ENCODE peak calls at places on chromosomes 12 and 14, in ten cellular contexts. One of them, this sample, is unnamed.

GRCh38 chr12:100733817-100734593 is 60.6 kb upstream of the ANO4 start:
- DNase-seq in small intestine: peak
- DNase-seq in activated CD4-positive, CD25-positive, alpha-beta regulatory T cell: no peak
- DNase-seq in right cardiac atrium: no peak
- DNase-seq in NCI-H1092: no peak
- DNase-seq in stimulated activated CD4-positive, alpha-beta T cell treated with anti-CD3 and anti-CD28 coated beads, Interleukin-1b, Interleukin-23, amount 100 ng/mL, for 48 hours: no peak
- DNase-seq in WERI-Rb-1: no peak
- DNase-seq in pancreas: no peak
- DNase-seq in A549: peak
- DNase-seq in T-helper 2 cell: no peak
- DNase-seq in this sample: peak

GRCh38 chr12:2974560-2974971 is 15.4 kb downstream of the TEAD4 start:
- DNase-seq in small intestine: no peak
- DNase-seq in activated CD4-positive, CD25-positive, alpha-beta regulatory T cell: no peak
- DNase-seq in right cardiac atrium: no peak
- DNase-seq in NCI-H1092: no peak
- DNase-seq in stimulated activated CD4-positive, alpha-beta T cell treated with anti-CD3 and anti-CD28 coated beads, Interleukin-1b, Interleukin-23, amount 100 ng/mL, for 48 hours: no peak
- DNase-seq in WERI-Rb-1: no peak
- DNase-seq in pancreas: no peak
- DNase-seq in A549: no peak
- DNase-seq in T-helper 2 cell: no peak
- DNase-seq in this sample: no peak

GRCh38 chr14:23632461-23633159 is 3.6 kb upstream of the DHRS2 start:
- DNase-seq in small intestine: no peak
- DNase-seq in activated CD4-positive, CD25-positive, alpha-beta regulatory T cell: no peak
- DNase-seq in right cardiac atrium: no peak
- DNase-seq in NCI-H1092: no peak
- DNase-seq in stimulated activated CD4-positive, alpha-beta T cell treated with anti-CD3 and anti-CD28 coated beads, Interleukin-1b, Interleukin-23, amount 100 ng/mL, for 48 hours: no peak
- DNase-seq in WERI-Rb-1: no peak
- DNase-seq in pancreas: no peak
- DNase-seq in A549: no peak
- DNase-seq in T-helper 2 cell: no peak
- DNase-seq in this sample: no peak

GRCh38 chr14:99688210-99688581 is 4.1 kb downstream of the CYP46A1 start:
- DNase-seq in small intestine: no peak
- DNase-seq in activated CD4-positive, CD25-positive, alpha-beta regulatory T cell: no peak
- DNase-seq in right cardiac atrium: no peak
- DNase-seq in NCI-H1092: no peak
- DNase-seq in stimulated activated CD4-positive, alpha-beta T cell treated with anti-CD3 and anti-CD28 coated beads, Interleukin-1b, Interleukin-23, amount 100 ng/mL, for 48 hours: no peak
- DNase-seq in WERI-Rb-1: no peak
- DNase-seq in pancreas: no peak
- DNase-seq in A549: no peak
- DNase-seq in T-helper 2 cell: no peak
- DNase-seq in this sample: no peak

GRCh38 chr14:99168330-99168729 is 103.7 kb downstream of the BCL11B start:
- DNase-seq in small intestine: no peak
- DNase-seq in activated CD4-positive, CD25-positive, alpha-beta regulatory T cell: no peak
- DNase-seq in right cardiac atrium: no peak
- DNase-seq in NCI-H1092: no peak
- DNase-seq in stimulated activated CD4-positive, alpha-beta T cell treated with anti-CD3 and anti-CD28 coated beads, Interleukin-1b, Interleukin-23, amount 100 ng/mL, for 48 hours: no peak
- DNase-seq in WERI-Rb-1: no peak
- DNase-seq in pancreas: no peak
- DNase-seq in A549: no peak
- DNase-seq in T-helper 2 cell: no peak
- DNase-seq in this sample: no peak

GRCh38 chr12:57621497-57622292 is 10.5 kb downstream of the ARHGEF25 start:
- DNase-seq in small intestine: peak
- DNase-seq in activated CD4-positive, CD25-positive, alpha-beta regulatory T cell: peak
- DNase-seq in right cardiac atrium: peak
- DNase-seq in NCI-H1092: peak
- DNase-seq in stimulated activated CD4-positive, alpha-beta T cell treated with anti-CD3 and anti-CD28 coated beads, Interleukin-1b, Interleukin-23, amount 100 ng/mL, for 48 hours: peak
- DNase-seq in WERI-Rb-1: peak
- DNase-seq in pancreas: peak
- DNase-seq in A549: peak
- DNase-seq in T-helper 2 cell: peak
- DNase-seq in this sample: peak

GRCh38 chr14:24279301-24280186 is 8.1 kb upstream of the RABGGTA start:
- DNase-seq in small intestine: no peak
- DNase-seq in activated CD4-positive, CD25-positive, alpha-beta regulatory T cell: no peak
- DNase-seq in right cardiac atrium: peak
- DNase-seq in NCI-H1092: no peak
- DNase-seq in stimulated activated CD4-positive, alpha-beta T cell treated with anti-CD3 and anti-CD28 coated beads, Interleukin-1b, Interleukin-23, amount 100 ng/mL, for 48 hours: peak
- DNase-seq in WERI-Rb-1: no peak
- DNase-seq in pancreas: peak
- DNase-seq in A549: no peak
- DNase-seq in T-helper 2 cell: no peak
- DNase-seq in this sample: no peak

GRCh38 chr14:93081875-93082570 is 33.7 kb downstream of the ITPK1 start:
- DNase-seq in small intestine: peak
- DNase-seq in activated CD4-positive, CD25-positive, alpha-beta regulatory T cell: no peak
- DNase-seq in right cardiac atrium: peak
- DNase-seq in NCI-H1092: no peak
- DNase-seq in stimulated activated CD4-positive, alpha-beta T cell treated with anti-CD3 and anti-CD28 coated beads, Interleukin-1b, Interleukin-23, amount 100 ng/mL, for 48 hours: no peak
- DNase-seq in WERI-Rb-1: no peak
- DNase-seq in pancreas: no peak
- DNase-seq in A549: no peak
- DNase-seq in T-helper 2 cell: no peak
- DNase-seq in this sample: no peak

GRCh38 chr14:96051642-96052540 is 12.7 kb downstream of the C14orf132 start:
- DNase-seq in small intestine: peak
- DNase-seq in activated CD4-positive, CD25-positive, alpha-beta regulatory T cell: no peak
- DNase-seq in right cardiac atrium: no peak
- DNase-seq in NCI-H1092: no peak
- DNase-seq in stimulated activated CD4-positive, alpha-beta T cell treated with anti-CD3 and anti-CD28 coated beads, Interleukin-1b, Interleukin-23, amount 100 ng/mL, for 48 hours: no peak
- DNase-seq in WERI-Rb-1: peak
- DNase-seq in pancreas: no peak
- DNase-seq in A549: peak
- DNase-seq in T-helper 2 cell: no peak
- DNase-seq in this sample: no peak

GRCh38 chr12:103331643-103332042 is 164.1 kb downstream of the C12orf42 start:
- DNase-seq in small intestine: no peak
- DNase-seq in activated CD4-positive, CD25-positive, alpha-beta regulatory T cell: no peak
- DNase-seq in right cardiac atrium: no peak
- DNase-seq in NCI-H1092: no peak
- DNase-seq in stimulated activated CD4-positive, alpha-beta T cell treated with anti-CD3 and anti-CD28 coated beads, Interleukin-1b, Interleukin-23, amount 100 ng/mL, for 48 hours: no peak
- DNase-seq in WERI-Rb-1: no peak
- DNase-seq in pancreas: no peak
- DNase-seq in A549: no peak
- DNase-seq in T-helper 2 cell: no peak
- DNase-seq in this sample: no peak

GRCh38 chr14:63011609-63012008 is 33.6 kb downstream of the KCNH5 start:
- DNase-seq in small intestine: no peak
- DNase-seq in activated CD4-positive, CD25-positive, alpha-beta regulatory T cell: no peak
- DNase-seq in right cardiac atrium: no peak
- DNase-seq in NCI-H1092: no peak
- DNase-seq in stimulated activated CD4-positive, alpha-beta T cell treated with anti-CD3 and anti-CD28 coated beads, Interleukin-1b, Interleukin-23, amount 100 ng/mL, for 48 hours: no peak
- DNase-seq in WERI-Rb-1: no peak
- DNase-seq in pancreas: no peak
- DNase-seq in A549: no peak
- DNase-seq in T-helper 2 cell: no peak
- DNase-seq in this sample: no peak

GRCh38 chr12:99433155-99433554 is 214.4 kb upstream of the GARIN6 start:
- DNase-seq in small intestine: no peak
- DNase-seq in activated CD4-positive, CD25-positive, alpha-beta regulatory T cell: no peak
- DNase-seq in right cardiac atrium: no peak
- DNase-seq in NCI-H1092: no peak
- DNase-seq in stimulated activated CD4-positive, alpha-beta T cell treated with anti-CD3 and anti-CD28 coated beads, Interleukin-1b, Interleukin-23, amount 100 ng/mL, for 48 hours: no peak
- DNase-seq in WERI-Rb-1: no peak
- DNase-seq in pancreas: no peak
- DNase-seq in A549: no peak
- DNase-seq in T-helper 2 cell: no peak
- DNase-seq in this sample: no peak

GRCh38 chr14:104141621-104142091 is 3.3 kb downstream of the KIF26A start:
- DNase-seq in small intestine: no peak
- DNase-seq in activated CD4-positive, CD25-positive, alpha-beta regulatory T cell: no peak
- DNase-seq in right cardiac atrium: peak
- DNase-seq in NCI-H1092: no peak
- DNase-seq in stimulated activated CD4-positive, alpha-beta T cell treated with anti-CD3 and anti-CD28 coated beads, Interleukin-1b, Interleukin-23, amount 100 ng/mL, for 48 hours: no peak
- DNase-seq in WERI-Rb-1: peak
- DNase-seq in pancreas: no peak
- DNase-seq in A549: no peak
- DNase-seq in T-helper 2 cell: no peak
- DNase-seq in this sample: no peak

GRCh38 chr14:88463318-88463717 is 77.9 kb downstream of the SPATA7 start:
- DNase-seq in small intestine: peak
- DNase-seq in activated CD4-positive, CD25-positive, alpha-beta regulatory T cell: no peak
- DNase-seq in right cardiac atrium: no peak
- DNase-seq in NCI-H1092: no peak
- DNase-seq in stimulated activated CD4-positive, alpha-beta T cell treated with anti-CD3 and anti-CD28 coated beads, Interleukin-1b, Interleukin-23, amount 100 ng/mL, for 48 hours: no peak
- DNase-seq in WERI-Rb-1: peak
- DNase-seq in pancreas: no peak
- DNase-seq in A549: peak
- DNase-seq in T-helper 2 cell: no peak
- DNase-seq in this sample: peak

GRCh38 chr14:51236314-51236713 is 3.7 kb upstream of the TMX1 start:
- DNase-seq in small intestine: no peak
- DNase-seq in activated CD4-positive, CD25-positive, alpha-beta regulatory T cell: no peak
- DNase-seq in right cardiac atrium: no peak
- DNase-seq in NCI-H1092: no peak
- DNase-seq in stimulated activated CD4-positive, alpha-beta T cell treated with anti-CD3 and anti-CD28 coated beads, Interleukin-1b, Interleukin-23, amount 100 ng/mL, for 48 hours: peak
- DNase-seq in WERI-Rb-1: no peak
- DNase-seq in pancreas: no peak
- DNase-seq in A549: no peak
- DNase-seq in T-helper 2 cell: no peak
- DNase-seq in this sample: no peak

GRCh38 chr14:81164167-81164774 is 56.5 kb downstream of the GTF2A1 start:
- DNase-seq in small intestine: peak
- DNase-seq in activated CD4-positive, CD25-positive, alpha-beta regulatory T cell: no peak
- DNase-seq in right cardiac atrium: peak
- DNase-seq in NCI-H1092: peak
- DNase-seq in stimulated activated CD4-positive, alpha-beta T cell treated with anti-CD3 and anti-CD28 coated beads, Interleukin-1b, Interleukin-23, amount 100 ng/mL, for 48 hours: peak
- DNase-seq in WERI-Rb-1: peak
- DNase-seq in pancreas: peak
- DNase-seq in A549: peak
- DNase-seq in T-helper 2 cell: no peak
- DNase-seq in this sample: peak

GRCh38 chr14:84131924-84132323 is 1398.0 kb upstream of the FLRT2 start:
- DNase-seq in small intestine: no peak
- DNase-seq in activated CD4-positive, CD25-positive, alpha-beta regulatory T cell: no peak
- DNase-seq in right cardiac atrium: no peak
- DNase-seq in NCI-H1092: no peak
- DNase-seq in stimulated activated CD4-positive, alpha-beta T cell treated with anti-CD3 and anti-CD28 coated beads, Interleukin-1b, Interleukin-23, amount 100 ng/mL, for 48 hours: no peak
- DNase-seq in WERI-Rb-1: no peak
- DNase-seq in pancreas: no peak
- DNase-seq in A549: no peak
- DNase-seq in T-helper 2 cell: no peak
- DNase-seq in this sample: no peak

GRCh38 chr14:81384900-81385299 is 15.2 kb downstream of the STON2 start:
- DNase-seq in small intestine: no peak
- DNase-seq in activated CD4-positive, CD25-positive, alpha-beta regulatory T cell: no peak
- DNase-seq in right cardiac atrium: no peak
- DNase-seq in NCI-H1092: no peak
- DNase-seq in stimulated activated CD4-positive, alpha-beta T cell treated with anti-CD3 and anti-CD28 coated beads, Interleukin-1b, Interleukin-23, amount 100 ng/mL, for 48 hours: no peak
- DNase-seq in WERI-Rb-1: no peak
- DNase-seq in pancreas: no peak
- DNase-seq in A549: no peak
- DNase-seq in T-helper 2 cell: no peak
- DNase-seq in this sample: no peak

GRCh38 chr12:111705672-111706071 is 19.8 kb downstream of the ACAD10 start:
- DNase-seq in small intestine: no peak
- DNase-seq in activated CD4-positive, CD25-positive, alpha-beta regulatory T cell: no peak
- DNase-seq in right cardiac atrium: no peak
- DNase-seq in NCI-H1092: no peak
- DNase-seq in stimulated activated CD4-positive, alpha-beta T cell treated with anti-CD3 and anti-CD28 coated beads, Interleukin-1b, Interleukin-23, amount 100 ng/mL, for 48 hours: no peak
- DNase-seq in WERI-Rb-1: no peak
- DNase-seq in pancreas: no peak
- DNase-seq in A549: no peak
- DNase-seq in T-helper 2 cell: no peak
- DNase-seq in this sample: no peak

GRCh38 chr12:127411141-127411915 is 855.6 kb upstream of the TMEM132C start:
- DNase-seq in small intestine: no peak
- DNase-seq in activated CD4-positive, CD25-positive, alpha-beta regulatory T cell: no peak
- DNase-seq in right cardiac atrium: no peak
- DNase-seq in NCI-H1092: no peak
- DNase-seq in stimulated activated CD4-positive, alpha-beta T cell treated with anti-CD3 and anti-CD28 coated beads, Interleukin-1b, Interleukin-23, amount 100 ng/mL, for 48 hours: no peak
- DNase-seq in WERI-Rb-1: no peak
- DNase-seq in pancreas: no peak
- DNase-seq in A549: no peak
- DNase-seq in T-helper 2 cell: no peak
- DNase-seq in this sample: no peak

This sample was measured in NCI-H510A treated with DMSO at 0.1 percent for 48 hours.